ENCODE peak calls at places on chromosomes 7 and 10, in four cellular contexts. C, M, Q and I are unnamed samples.
A peak's percentile ranks its signal among the peaks of the same experiment; 100 is the strongest.

GRCh38 chr7:34463830-34464229 is 194.2 kb upstream of the NPSR1 start:
- DNase-seq in C (no peak), M (no peak), Q (no peak), I (peak; percentile 83)

GRCh38 chr7:76220185-76221057 is 18.7 kb downstream of the SRRM3 start:
- DNase-seq in C (no peak), M (no peak), Q (no peak), I (peak; percentile 39)

GRCh38 chr7:6392712-6393666 is 54.8 kb downstream of the DAGLB start:
- DNase-seq in C (peak; percentile 77), M (no peak), Q (peak; percentile 39), I (peak; percentile 93)

GRCh38 chr10:132257271-132257670 is 50.5 kb downstream of the STK32C start:
- DNase-seq in C (peak; percentile 74), M (no peak), Q (peak; percentile 23), I (peak; percentile 68)

GRCh38 chr7:91569702-91570457 is 305.6 kb downstream of the FZD1 start:
- DNase-seq in C (no peak), M (peak; percentile 95), Q (peak; percentile 21), I (no peak)

GRCh38 chr7:33748793-33749192 is 156.5 kb upstream of the BMPER start:
- DNase-seq in C (no peak), M (no peak), Q (no peak), I (no peak)

GRCh38 chr10:125204400-125204799 is 44.0 kb upstream of the CTBP2 start:
- DNase-seq in C (no peak), M (no peak), Q (no peak), I (no peak)

GRCh38 chr10:57962839-57963238 is 304.9 kb downstream of the IPMK start:
- DNase-seq in C (no peak), M (no peak), Q (no peak), I (no peak)

GRCh38 chr10:69757553-69758309 is 44.0 kb upstream of the COL13A1 start:
- DNase-seq in C (no peak), M (peak; percentile 19), Q (peak; percentile 48), I (peak; percentile 48)

GRCh38 chr7:30062587-30062986 is 34.4 kb downstream of the PLEKHA8 start:
- DNase-seq in C (no peak), M (peak; percentile 21), Q (no peak), I (peak; percentile 57)

GRCh38 chr10:90857635-90858488 is at the start of gene HTR7:
- DNase-seq in C (peak; percentile 64), M (no peak), Q (peak; percentile 13), I (peak; percentile 46)

GRCh38 chr7:80097756-80098155 is 36.9 kb upstream of the GNAI1 start:
- DNase-seq in C (no peak), M (no peak), Q (no peak), I (no peak)

GRCh38 chr7:25180592-25180923 is 47.7 kb downstream of the NPVF start:
- DNase-seq in C (no peak), M (no peak), Q (no peak), I (no peak)